ENCODE peak calls at places on chromosomes 6 and 20, in five cellular contexts. Y is DND-41; X is lung; T is CD8-positive, alpha-beta T cell; Z is neural progenitor cell. C is an unnamed sample.

GRCh38 chr20:33209789-33210188 is 7.4 kb upstream of the BPIFA3 start:
- DNase-seq in Y (peak), T (no peak), X (peak), Z (peak), C (peak)

GRCh38 chr6:683742-684440 is 9.0 kb downstream of the EXOC2 start:
- DNase-seq in X (no peak), Y (peak), Z (peak), T (no peak), C (peak)

GRCh38 chr6:11235062-11235461 is 2.6 kb upstream of the NEDD9 start:
- DNase-seq in T (no peak), Y (no peak), X (no peak), Z (no peak), C (no peak)

GRCh38 chr6:81401970-81402690 is 350.4 kb downstream of the TENT5A start:
- DNase-seq in T (no peak), Z (no peak), Y (no peak), X (no peak), C (peak)

GRCh38 chr6:14897836-14898235 is 348.0 kb upstream of the JARID2 start:
- DNase-seq in Y (peak), T (no peak), Z (no peak), X (no peak), C (no peak)

GRCh38 chr20:58651823-58652605 is 931 bp downstream of the STX16 start:
- DNase-seq in T (peak), X (peak), Y (peak), Z (peak), C (peak)

GRCh38 chr6:113654396-113654795 is 202.7 kb upstream of the MARCKS start:
- DNase-seq in X (peak), T (no peak), Z (no peak), Y (no peak), C (peak)

GRCh38 chr6:149963212-149963461 is 606 bp upstream of the ULBP1 start:
- DNase-seq in Y (no peak), X (no peak), T (no peak), Z (no peak), C (no peak)

GRCh38 chr6:169780571-169781091 is 29.2 kb downstream of the ERMARD start:
- DNase-seq in Z (no peak), X (no peak), T (no peak), Y (no peak), C (no peak)

GRCh38 chr6:71887006-71887743 is 825 bp downstream of the RIMS1 start:
- DNase-seq in T (no peak), X (no peak), Y (no peak), Z (peak), C (no peak)

GRCh38 chr20:32333988-32334885 is 23.9 kb upstream of the ASXL1 start:
- DNase-seq in Y (no peak), X (peak), Z (no peak), T (peak), C (peak)

GRCh38 chr6:43202451-43202850 is 20.5 kb downstream of the CUL9 start:
- DNase-seq in X (no peak), T (no peak), Z (no peak), Y (no peak), C (no peak)

GRCh38 chr6:3102875-3103274 is 15.6 kb upstream of the BPHL start:
- DNase-seq in Z (no peak), Y (no peak), T (no peak), X (no peak), C (peak)

GRCh38 chr6:90496617-90497016 is 90.3 kb downstream of the MAP3K7 start:
- DNase-seq in X (no peak), Y (no peak), Z (peak), T (no peak), C (no peak)

GRCh38 chr6:31559958-31560696 is 12.0 kb upstream of the LTA start:
- DNase-seq in Z (no peak), Y (peak), X (peak), T (peak), C (peak)

GRCh38 chr6:33967966-33968724 is 164.3 kb upstream of the MLN start:
- DNase-seq in X (no peak), Z (peak), Y (no peak), T (no peak), C (peak)

GRCh38 chr6:7974932-7975763 is 64.6 kb upstream of the TXNDC5 start:
- DNase-seq in Z (no peak), X (peak), T (no peak), Y (no peak), C (peak)

GRCh38 chr6:76633259-76633658 is 560.8 kb upstream of the IMPG1 start:
- DNase-seq in Z (peak), T (no peak), X (no peak), Y (no peak), C (no peak)
- TF ChIP-seq CTCF in Z (peak), T (no peak), X (no peak), Y (no peak), C (no peak)

GRCh38 chr20:44829688-44830087 is 19.3 kb upstream of the RIMS4 start:
- DNase-seq in Z (no peak), Y (no peak), X (no peak), T (no peak), C (no peak)
- TF ChIP-seq CTCF in Z (no peak), Y (no peak), X (no peak), T (no peak), C (no peak)

GRCh38 chr6:161444464-161444863 is 170.6 kb upstream of the AGPAT4 start:
- DNase-seq in Z (peak), Y (no peak), X (no peak), T (no peak), C (peak)
- TF ChIP-seq CTCF in Z (peak), Y (no peak), X (no peak), T (no peak), C (no peak)

DNA sequence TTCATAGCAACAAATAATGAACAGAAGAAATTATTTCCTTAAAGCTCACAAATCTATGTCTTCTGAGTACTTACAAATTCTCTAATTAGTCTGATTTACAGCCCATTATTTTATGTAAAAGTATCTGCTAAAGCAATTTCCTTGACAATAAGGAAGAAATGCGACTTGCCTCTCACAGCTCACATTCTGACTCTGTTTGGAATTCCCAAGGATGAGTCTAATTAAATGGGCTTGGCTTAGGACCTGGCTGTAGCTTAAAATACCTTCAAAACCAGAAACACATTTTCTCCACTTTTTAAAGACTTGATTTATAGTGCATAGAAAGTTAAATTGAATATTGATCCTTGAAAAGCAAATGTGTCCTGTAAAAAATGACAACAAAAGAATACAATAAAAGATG is 118.7 kb downstream of the MACROD2 start:
- DNase-seq in T (no peak), X (no peak), Z (no peak), Y (no peak), C (no peak)
- TF ChIP-seq CTCF in T (no peak), X (no peak), Z (no peak), Y (no peak), C (no peak)

GRCh38 chr6:131592935-131593334 is 19.9 kb downstream of the ARG1 start:
- DNase-seq in X (no peak), T (no peak), Z (no peak), Y (no peak), C (no peak)

GRCh38 chr6:131602913-131603312 is 25.1 kb downstream of the MED23 start:
- DNase-seq in Z (no peak), Y (no peak), T (no peak), X (no peak), C (peak)

GRCh38 chr6:131600696-131601095 is 27.3 kb downstream of the MED23 start:
- DNase-seq in Y (no peak), Z (no peak), X (no peak), T (no peak), C (no peak)

GRCh38 chr6:131594074-131594473 is 21.0 kb downstream of the ARG1 start:
- DNase-seq in T (no peak), Z (no peak), Y (no peak), X (no peak), C (no peak)

GRCh38 chr6:131597448-131597847 is 24.4 kb downstream of the ARG1 start:
- DNase-seq in T (no peak), Z (no peak), Y (no peak), X (no peak), C (peak)
- TF ChIP-seq CTCF in T (peak), Z (peak), Y (peak), X (no peak), C (peak)

DNA sequence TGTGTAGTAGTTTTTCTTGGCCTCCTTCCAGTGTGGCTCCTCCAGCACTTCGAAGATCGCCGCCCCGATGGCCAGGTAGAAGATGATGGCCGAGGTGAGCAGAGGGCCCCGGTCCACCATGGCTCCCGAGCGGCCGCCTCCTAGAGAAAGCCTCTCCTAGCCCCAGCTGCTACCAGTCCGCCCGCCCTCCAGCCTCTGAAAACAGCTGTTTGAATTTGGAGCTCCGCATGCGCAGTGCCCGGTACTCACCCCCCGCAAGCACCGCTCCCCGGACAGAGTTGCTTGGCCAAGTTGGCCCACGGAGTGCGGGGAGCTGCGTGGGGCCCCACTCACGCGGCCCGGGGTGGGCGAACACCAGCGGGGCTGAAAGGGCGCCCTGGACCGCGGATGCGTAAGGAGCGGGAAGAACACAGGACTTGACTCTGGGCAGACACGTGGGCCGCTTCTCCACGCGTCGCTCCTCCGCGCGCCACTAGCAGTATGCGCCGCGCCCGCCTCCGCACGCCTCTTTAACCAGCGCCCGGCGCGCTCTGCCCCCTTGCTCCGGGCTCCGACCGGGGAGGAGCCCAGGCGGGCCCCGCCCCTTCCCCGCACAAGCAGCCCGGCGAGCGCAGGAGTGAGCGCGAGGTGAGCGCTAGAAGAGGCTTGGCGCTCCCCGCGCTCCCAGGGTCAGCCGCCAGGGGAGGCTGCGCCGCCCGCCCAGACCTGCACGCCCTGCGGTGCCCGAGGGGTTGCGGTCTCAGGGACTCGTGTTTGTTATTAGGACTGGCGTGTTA is at the start of gene KCNK5:
- DNase-seq in X (peak), Z (peak), Y (peak), T (peak), C (peak)
- TF ChIP-seq CTCF in X (peak), Z (peak), Y (no peak), T (no peak), C (peak)